ENCODE peak calls at places on chromosomes 3 and 15, in six cellular contexts. E is stomach, G is GM23248, F is Panc1, N is brain microvascular endothelial cell, X is esophagus muscularis mucosa. C is an unnamed sample.

GRCh38 chr3:63706321-63707085 is 54.0 kb downstream of the SNTN start:
- DNase-seq in G (peak; percentile 62), E (no peak), X (no peak), N (no peak), F (no peak), C (no peak)

GRCh38 chr3:24493951-24494615 is 567 bp downstream of the THRB start:
- DNase-seq in N (no peak), X (no peak), F (no peak), E (peak; percentile 80), G (peak; percentile 71), C (no peak)

GRCh38 chr15:84736375-84736774 is 12.0 kb upstream of the ZNF592 start:
- DNase-seq in G (no peak), X (no peak), E (no peak), F (no peak), N (no peak), C (no peak)

GRCh38 chr15:30962079-30962478 is 29.3 kb downstream of the MTMR10 start:
- DNase-seq in F (no peak), E (no peak), G (no peak), X (no peak), N (no peak), C (no peak)

GRCh38 chr15:30033763-30034162 is 49.0 kb upstream of the GOLGA8J start:
- DNase-seq in F (no peak), G (no peak), X (no peak), N (no peak), E (no peak), C (no peak)

GRCh38 chr3:14266361-14266760 is 87.7 kb downstream of the LSM3 start:
- DNase-seq in N (peak; percentile 25), X (no peak), E (no peak), F (no peak), G (peak; percentile 96), C (no peak)

GRCh38 chr15:39919396-39919739 is 698 bp downstream of the GPR176 start:
- DNase-seq in N (no peak), E (no peak), G (no peak), X (no peak), F (no peak), C (no peak)

GRCh38 chr3:12296511-12296910 is 7.6 kb downstream of the PPARG start:
- DNase-seq in F (no peak), N (no peak), G (no peak), E (no peak), X (no peak), C (no peak)

GRCh38 chr3:53223541-53223966 is 32.3 kb downstream of the TKT start:
- DNase-seq in E (no peak), G (no peak), X (no peak), F (no peak), N (no peak), C (no peak)

GRCh38 chr3:154718716-154719115 is 288.7 kb upstream of the GPR149 start:
- DNase-seq in X (no peak), F (no peak), G (no peak), E (no peak), N (no peak), C (no peak)

GRCh38 chr15:84634228-84634837 is 19.8 kb downstream of the WDR73 start:
- DNase-seq in F (no peak), E (no peak), G (no peak), X (no peak), N (no peak), C (no peak)

GRCh38 chr3:169659858-169660614 is 3.5 kb downstream of the MECOM start:
- DNase-seq in F (no peak), G (no peak), N (no peak), X (no peak), E (peak; percentile 61), C (no peak)

GRCh38 chr3:49703443-49703927 is 14.1 kb downstream of the RNF123 start:
- DNase-seq in E (peak; percentile 71), G (peak; percentile 80), F (peak; percentile 30), N (peak; percentile 54), X (no peak), C (peak; percentile 56)

GRCh38 chr15:42368096-42368495 is 8.8 kb downstream of the CAPN3 start:
- DNase-seq in F (no peak), E (no peak), G (peak; percentile 34), N (no peak), X (no peak), C (no peak)

GRCh38 chr3:165855581-165855980 is 18.4 kb upstream of the BCHE start:
- DNase-seq in E (no peak), X (no peak), F (no peak), G (peak; percentile 0), N (peak; percentile 31), C (no peak)

DNA sequence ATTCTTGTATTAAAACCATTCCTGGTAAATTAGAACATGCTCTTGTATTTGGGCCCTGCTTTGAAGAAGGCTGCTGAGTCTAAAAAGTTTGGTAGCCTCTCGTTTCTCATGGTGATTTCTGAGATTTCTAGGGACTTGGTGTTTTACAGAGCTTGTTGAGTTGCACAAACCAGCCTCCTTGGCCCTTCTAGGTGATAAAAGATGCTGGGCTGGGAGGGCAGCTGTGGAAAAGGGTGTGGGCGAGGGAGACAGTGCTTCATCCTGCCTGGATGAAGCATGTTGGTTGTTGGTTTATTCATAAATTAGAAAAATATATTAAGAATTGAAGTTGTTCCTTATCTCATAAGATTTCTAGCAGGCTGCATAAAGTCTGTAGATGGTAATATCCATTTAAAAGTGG is 151.7 kb downstream of the IGF1R start:
- DNase-seq in X (no peak), N (no peak), E (no peak), F (no peak), G (peak; percentile 30), C (no peak)
- H3K27ac ChIP-seq in X (peak overlapping the region; percentile 67), N (peak overlapping the region; percentile 33), E (peak overlapping the region; percentile 83), F (peak overlapping the region; percentile 98), G (peak overlapping the region; percentile 29), C (peak overlapping the region; percentile 95)

GRCh38 chr15:100167884-100168375 is 173.8 kb downstream of the ADAMTS17 start:
- DNase-seq in F (no peak), G (no peak), E (no peak), N (no peak), X (no peak), C (no peak)
- H3K27ac ChIP-seq in F (no peak overlapping the region), G (no peak overlapping the region), E (no peak overlapping the region), N (no peak overlapping the region), X (peak overlapping the region; percentile 84), C (no peak overlapping the region)

GRCh38 chr15:61393949-61394348 is 164.8 kb upstream of the RORA start:
- DNase-seq in F (no peak), N (no peak), X (no peak), E (no peak), G (no peak), C (no peak)

GRCh38 chr15:61389334-61390028 is 160.4 kb upstream of the RORA start:
- DNase-seq in F (no peak), X (no peak), E (no peak), N (no peak), G (no peak), C (no peak)

GRCh38 chr15:61390138-61390537 is 161.0 kb upstream of the RORA start:
- DNase-seq in X (no peak), G (peak; percentile 21), E (no peak), N (no peak), F (no peak), C (no peak)

GRCh38 chr15:61396235-61396927 is 167.3 kb upstream of the RORA start:
- DNase-seq in G (no peak), N (no peak), F (no peak), E (no peak), X (no peak), C (no peak)

DNA sequence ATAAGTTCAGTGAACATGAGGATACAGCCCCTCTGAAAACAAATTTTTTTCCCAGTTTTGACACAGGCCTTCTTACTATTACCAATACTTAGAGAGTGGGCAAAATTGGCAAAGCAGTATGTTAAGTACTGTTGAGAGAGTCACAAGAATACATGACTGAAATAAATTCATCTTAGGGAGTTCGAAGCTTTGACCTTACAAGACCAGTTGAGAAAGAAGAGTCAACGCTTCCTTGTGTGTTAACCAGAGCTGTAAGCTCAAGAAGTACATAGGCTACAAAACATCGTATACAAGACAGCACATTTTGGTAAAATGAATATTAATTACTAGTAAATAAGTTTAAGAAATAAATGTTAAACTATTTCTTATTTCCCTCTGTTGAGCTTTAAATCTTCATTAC is 164.4 kb upstream of the RORA start:
- DNase-seq in X (no peak), E (no peak), N (no peak), F (no peak), G (no peak), C (no peak)
- H3K27ac ChIP-seq in X (peak overlapping the region; percentile 4), E (no peak overlapping the region), N (no peak overlapping the region), F (no peak overlapping the region), G (no peak overlapping the region), C (no peak overlapping the region)

DNA sequence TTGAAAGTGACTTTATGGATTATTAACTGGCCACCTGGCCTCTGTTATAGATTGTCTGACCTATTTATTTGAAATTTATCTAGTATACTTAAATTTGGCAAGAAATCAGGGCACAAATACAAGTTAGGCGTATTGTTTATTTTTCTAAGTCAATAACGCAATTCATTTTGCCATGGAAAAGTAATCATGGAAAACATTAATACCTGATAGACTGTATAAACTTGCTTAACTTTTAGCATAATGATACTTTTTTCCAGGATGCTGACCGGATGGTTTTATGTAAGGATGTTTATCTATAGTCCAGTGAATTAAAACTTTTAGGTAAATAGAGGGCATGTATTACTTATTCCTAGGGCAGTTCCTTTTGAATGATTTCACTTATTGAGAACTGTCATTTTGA is 20.2 kb downstream of the FNDC3B start:
- DNase-seq in F (no peak), E (no peak), G (no peak), X (no peak), N (no peak), C (no peak)
- H3K27ac ChIP-seq in F (no peak overlapping the region), E (peak overlapping the region; percentile 29), G (no peak overlapping the region), X (no peak overlapping the region), N (no peak overlapping the region), C (no peak overlapping the region)

GRCh38 chr15:88911766-88912118 is 1.4 kb downstream of the MFGE8 start:
- DNase-seq in X (no peak), F (no peak), E (no peak), G (peak; percentile 67), N (no peak), C (no peak)
- H3K27ac ChIP-seq in X (peak overlapping the region; percentile 92), F (peak overlapping the region; percentile 97), E (peak overlapping the region; percentile 78), G (no peak overlapping the region), N (no peak overlapping the region), C (no peak overlapping the region)

C was measured in SJCRH30.